ENCODE peak calls at places on chromosomes 3 and 15, in nine cellular contexts. X is mammary epithelial cell; T is fibroblast of lung; Q is effector memory CD4-positive, alpha-beta T cell; Y is HL-60; L is left ventricle myocardium inferior; Z is PC-9; N is PC-3; P is A549. F is an unnamed sample.

GRCh38 chr15:74869726-74870407 is 3.3 kb downstream of the SCAMP2 start:
- DNase-seq in X (no peak), T (peak), Q (no peak), Y (peak), L (peak), Z (no peak), N (no peak), P (no peak), F (peak)

GRCh38 chr15:31440754-31441298 is 114.2 kb downstream of the KLF13 start:
- DNase-seq in X (no peak), T (peak), Q (no peak), Y (no peak), L (peak), Z (no peak), N (no peak), P (no peak), F (peak)

GRCh38 chr3:38084969-38085942 is 46.2 kb downstream of the DLEC1 start:
- DNase-seq in X (no peak), T (no peak), Q (no peak), Y (no peak), L (no peak), Z (no peak), N (peak), P (no peak), F (no peak)

GRCh38 chr3:82736696-82737277 is 975.3 kb upstream of the GBE1 start:
- DNase-seq in X (no peak), T (no peak), Q (no peak), Y (no peak), L (no peak), Z (no peak), N (no peak), P (no peak), F (no peak)

GRCh38 chr3:49712631-49713317 is 6.7 kb downstream of the AMIGO3 start:
- DNase-seq in X (no peak), T (no peak), Q (no peak), Y (no peak), L (no peak), Z (no peak), N (no peak), P (no peak), F (no peak)

GRCh38 chr3:161770532-161771386 is 274.2 kb downstream of the OTOL1 start:
- DNase-seq in X (no peak), T (peak), Q (no peak), Y (no peak), L (no peak), Z (no peak), N (peak), P (no peak), F (no peak)

GRCh38 chr3:38725726-38726410 is 76.4 kb upstream of the SCN5A start:
- DNase-seq in X (no peak), T (peak), Q (no peak), Y (no peak), L (peak), Z (no peak), N (no peak), P (no peak), F (no peak)

GRCh38 chr3:43692085-43692484 is 1.3 kb downstream of the ABHD5 start:
- DNase-seq in X (no peak), T (peak), Q (no peak), Y (peak), L (no peak), Z (peak), N (no peak), P (peak), F (no peak)

GRCh38 chr15:88477126-88477525 is 9.6 kb downstream of the MRPS11 start:
- DNase-seq in X (no peak), T (no peak), Q (no peak), Y (no peak), L (no peak), Z (no peak), N (no peak), P (no peak), F (no peak)

GRCh38 chr15:98865397-98866339 is 141.9 kb downstream of the PGPEP1L start:
- DNase-seq in X (no peak), T (peak), Q (peak), Y (no peak), L (peak), Z (no peak), N (peak), P (peak), F (peak)

GRCh38 chr15:101288905-101289513 is 6.0 kb downstream of the SNRPA1 start:
- DNase-seq in X (peak), T (peak), Q (no peak), Y (peak), L (no peak), Z (peak), N (peak), P (peak), F (no peak)

DNA sequence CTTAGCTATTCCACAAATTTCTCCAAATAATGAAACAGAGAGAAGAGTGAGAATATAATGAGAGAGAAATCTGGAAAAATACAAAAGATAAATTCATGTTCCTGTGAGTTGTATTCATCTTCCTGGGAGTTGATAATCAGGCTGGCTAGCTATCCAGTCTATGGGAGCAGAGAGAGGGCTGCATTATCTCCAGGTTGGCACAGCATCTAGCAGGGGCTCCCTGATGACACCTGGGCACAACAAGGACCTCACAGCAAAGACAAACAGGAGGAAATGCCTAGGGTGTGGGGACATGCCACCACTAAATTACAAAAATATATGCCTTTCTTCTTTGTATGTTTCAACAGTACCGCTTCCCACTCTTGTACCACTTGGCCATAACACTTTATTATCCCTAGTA is 1.9 kb downstream of the EHD4 start:
- DNase-seq in X (no peak), T (no peak), Q (no peak), Y (no peak), L (no peak), Z (no peak), N (no peak), P (no peak), F (peak)
- H3K27ac ChIP-seq in X (peak), T (no peak), Q (peak), Y (no peak), L (peak), Z (no peak), N (no peak), P (no peak), F (peak)

GRCh38 chr3:187765342-187765741 is 20.1 kb upstream of the BCL6 start:
- DNase-seq in X (peak), T (peak), Q (no peak), Y (no peak), L (no peak), Z (peak), N (peak), P (no peak), F (no peak)
- H3K4me3 ChIP-seq in X (no peak), T (no peak), Q (no peak), Y (no peak), L (no peak), Z (no peak), N (no peak), P (no peak), F (no peak)

GRCh38 chr3:36957862-36958686 is 13.2 kb upstream of the TRANK1 start:
- DNase-seq in X (peak), T (peak), Q (no peak), Y (no peak), L (no peak), Z (no peak), N (peak), P (peak), F (no peak)
- H3K27ac ChIP-seq in X (peak), T (no peak), Q (peak), Y (no peak), L (no peak), Z (no peak), N (peak), P (peak), F (no peak)

GRCh38 chr3:46755646-46756045 is 38.0 kb upstream of the PRSS50 start:
- DNase-seq in X (no peak), T (no peak), Q (no peak), Y (no peak), L (no peak), Z (no peak), N (no peak), P (no peak), F (no peak)
- H3K4me3 ChIP-seq in X (no peak), T (no peak), Q (no peak), Y (no peak), L (no peak), Z (no peak), N (no peak), P (no peak), F (no peak)